ENCODE peak calls at places on chromosomes 13 and 19, in nine cellular contexts. One of them, this sample, is unnamed.

GRCh38 chr19:39946532-39946931 is 12.1 kb upstream of the FCGBP start:
- DNase-seq in left ventricle myocardium inferior: no peak
- DNase-seq in foreskin fibroblast: peak
- DNase-seq in fibroblast of mammary gland: peak
- DNase-seq in amniotic epithelial cell: peak
- DNase-seq in C1 segment of cervical spinal cord: no peak
- DNase-seq in stimulated activated naive CD4-positive, alpha-beta T cell: no peak
- DNase-seq in WERI-Rb-1: no peak
- DNase-seq in cardiac fibroblast: no peak
- DNase-seq in this sample: no peak

GRCh38 chr13:29918845-29919244 is 68.4 kb upstream of the UBL3 start:
- DNase-seq in stimulated activated naive CD4-positive, alpha-beta T cell: no peak
- DNase-seq in amniotic epithelial cell: peak
- DNase-seq in C1 segment of cervical spinal cord: no peak
- DNase-seq in WERI-Rb-1: no peak
- DNase-seq in left ventricle myocardium inferior: no peak
- DNase-seq in foreskin fibroblast: peak
- DNase-seq in cardiac fibroblast: peak
- DNase-seq in fibroblast of mammary gland: peak
- DNase-seq in this sample: no peak

GRCh38 chr19:50184196-50184595 is 19.2 kb upstream of the MYH14 start:
- DNase-seq in WERI-Rb-1: no peak
- DNase-seq in cardiac fibroblast: no peak
- DNase-seq in stimulated activated naive CD4-positive, alpha-beta T cell: no peak
- DNase-seq in fibroblast of mammary gland: no peak
- DNase-seq in C1 segment of cervical spinal cord: no peak
- DNase-seq in left ventricle myocardium inferior: no peak
- DNase-seq in foreskin fibroblast: no peak
- DNase-seq in amniotic epithelial cell: no peak
- DNase-seq in this sample: peak

GRCh38 chr19:33329060-33329459 is 26.7 kb upstream of the CEBPA start:
- DNase-seq in left ventricle myocardium inferior: no peak
- DNase-seq in stimulated activated naive CD4-positive, alpha-beta T cell: no peak
- DNase-seq in foreskin fibroblast: no peak
- DNase-seq in WERI-Rb-1: no peak
- DNase-seq in C1 segment of cervical spinal cord: no peak
- DNase-seq in amniotic epithelial cell: no peak
- DNase-seq in cardiac fibroblast: no peak
- DNase-seq in fibroblast of mammary gland: no peak
- DNase-seq in this sample: no peak

GRCh38 chr19:33673996-33674395 is 52.2 kb downstream of the CHST8 start:
- DNase-seq in amniotic epithelial cell: no peak
- DNase-seq in fibroblast of mammary gland: no peak
- DNase-seq in WERI-Rb-1: no peak
- DNase-seq in stimulated activated naive CD4-positive, alpha-beta T cell: no peak
- DNase-seq in C1 segment of cervical spinal cord: no peak
- DNase-seq in left ventricle myocardium inferior: no peak
- DNase-seq in cardiac fibroblast: no peak
- DNase-seq in foreskin fibroblast: no peak
- DNase-seq in this sample: no peak

GRCh38 chr13:110265682-110266430 is 41.1 kb downstream of the COL4A1 start:
- DNase-seq in WERI-Rb-1: no peak
- DNase-seq in left ventricle myocardium inferior: peak
- DNase-seq in C1 segment of cervical spinal cord: no peak
- DNase-seq in foreskin fibroblast: no peak
- DNase-seq in cardiac fibroblast: no peak
- DNase-seq in stimulated activated naive CD4-positive, alpha-beta T cell: no peak
- DNase-seq in fibroblast of mammary gland: no peak
- DNase-seq in amniotic epithelial cell: no peak
- DNase-seq in this sample: no peak

GRCh38 chr19:15091918-15092753 is 10.1 kb downstream of the OR1I1 start:
- DNase-seq in left ventricle myocardium inferior: no peak
- DNase-seq in stimulated activated naive CD4-positive, alpha-beta T cell: peak
- DNase-seq in C1 segment of cervical spinal cord: no peak
- DNase-seq in WERI-Rb-1: no peak
- DNase-seq in foreskin fibroblast: peak
- DNase-seq in fibroblast of mammary gland: peak
- DNase-seq in amniotic epithelial cell: peak
- DNase-seq in cardiac fibroblast: peak
- DNase-seq in this sample: peak

GRCh38 chr19:2475018-2475701 is 767 bp upstream of the GADD45B start:
- DNase-seq in foreskin fibroblast: peak
- DNase-seq in amniotic epithelial cell: peak
- DNase-seq in stimulated activated naive CD4-positive, alpha-beta T cell: peak
- DNase-seq in WERI-Rb-1: no peak
- DNase-seq in left ventricle myocardium inferior: peak
- DNase-seq in C1 segment of cervical spinal cord: peak
- DNase-seq in cardiac fibroblast: peak
- DNase-seq in fibroblast of mammary gland: peak
- DNase-seq in this sample: peak

GRCh38 chr13:106617561-106617960 is 49.6 kb upstream of the ARGLU1 start:
- DNase-seq in foreskin fibroblast: peak
- DNase-seq in left ventricle myocardium inferior: no peak
- DNase-seq in C1 segment of cervical spinal cord: no peak
- DNase-seq in fibroblast of mammary gland: peak
- DNase-seq in amniotic epithelial cell: peak
- DNase-seq in WERI-Rb-1: no peak
- DNase-seq in stimulated activated naive CD4-positive, alpha-beta T cell: no peak
- DNase-seq in cardiac fibroblast: peak
- DNase-seq in this sample: no peak